ENCODE peak calls at places on chromosomes 11 and 22, in ten cellular contexts. One of them, this sample, is unnamed.

GRCh38 chr11:17014774-17015638 is 792 bp upstream of the PLEKHA7 start:
- DNase-seq in right lobe of liver: peak
- DNase-seq in H1: peak
- DNase-seq in A172: no peak
- DNase-seq in psoas muscle: no peak
- DNase-seq in stimulated activated CD8-positive, alpha-beta memory T cell treated with anti-CD3 and anti-CD28 coated beads, Interleukin-7, amount 100 ng/mL, for 24 hours: no peak
- DNase-seq in NCI-H1105: peak
- DNase-seq in DMS153: no peak
- DNase-seq in AG04450: no peak
- DNase-seq in C1 segment of cervical spinal cord: no peak
- DNase-seq in this sample: no peak

GRCh38 chr11:65278351-65278750 is 16.6 kb downstream of the POLA2 start:
- DNase-seq in stimulated activated CD8-positive, alpha-beta memory T cell treated with anti-CD3 and anti-CD28 coated beads, Interleukin-7, amount 100 ng/mL, for 24 hours: no peak
- DNase-seq in NCI-H1105: no peak
- DNase-seq in DMS153: no peak
- DNase-seq in C1 segment of cervical spinal cord: no peak
- DNase-seq in psoas muscle: no peak
- DNase-seq in A172: peak
- DNase-seq in right lobe of liver: no peak
- DNase-seq in AG04450: no peak
- DNase-seq in H1: no peak
- DNase-seq in this sample: no peak

GRCh38 chr11:36684840-36685800 is 87.1 kb upstream of the RAG2 start:
- DNase-seq in stimulated activated CD8-positive, alpha-beta memory T cell treated with anti-CD3 and anti-CD28 coated beads, Interleukin-7, amount 100 ng/mL, for 24 hours: no peak
- DNase-seq in AG04450: no peak
- DNase-seq in C1 segment of cervical spinal cord: no peak
- DNase-seq in psoas muscle: no peak
- DNase-seq in H1: no peak
- DNase-seq in DMS153: no peak
- DNase-seq in A172: no peak
- DNase-seq in NCI-H1105: no peak
- DNase-seq in right lobe of liver: no peak
- DNase-seq in this sample: no peak

GRCh38 chr11:68374531-68374930 is 62.1 kb downstream of the LRP5 start:
- DNase-seq in psoas muscle: no peak
- DNase-seq in DMS153: no peak
- DNase-seq in H1: no peak
- DNase-seq in right lobe of liver: no peak
- DNase-seq in AG04450: no peak
- DNase-seq in stimulated activated CD8-positive, alpha-beta memory T cell treated with anti-CD3 and anti-CD28 coated beads, Interleukin-7, amount 100 ng/mL, for 24 hours: no peak
- DNase-seq in NCI-H1105: no peak
- DNase-seq in C1 segment of cervical spinal cord: no peak
- DNase-seq in A172: no peak
- DNase-seq in this sample: no peak

GRCh38 chr22:38078046-38078840 is 5.7 kb downstream of the SLC16A8 start:
- DNase-seq in AG04450: no peak
- DNase-seq in A172: no peak
- DNase-seq in stimulated activated CD8-positive, alpha-beta memory T cell treated with anti-CD3 and anti-CD28 coated beads, Interleukin-7, amount 100 ng/mL, for 24 hours: no peak
- DNase-seq in C1 segment of cervical spinal cord: no peak
- DNase-seq in psoas muscle: no peak
- DNase-seq in H1: no peak
- DNase-seq in right lobe of liver: no peak
- DNase-seq in NCI-H1105: no peak
- DNase-seq in DMS153: no peak
- DNase-seq in this sample: no peak

GRCh38 chr22:43446881-43447280 is 35.1 kb downstream of the MPPED1 start:
- DNase-seq in A172: peak
- DNase-seq in C1 segment of cervical spinal cord: no peak
- DNase-seq in H1: no peak
- DNase-seq in stimulated activated CD8-positive, alpha-beta memory T cell treated with anti-CD3 and anti-CD28 coated beads, Interleukin-7, amount 100 ng/mL, for 24 hours: no peak
- DNase-seq in right lobe of liver: no peak
- DNase-seq in psoas muscle: no peak
- DNase-seq in AG04450: no peak
- DNase-seq in NCI-H1105: peak
- DNase-seq in DMS153: peak
- DNase-seq in this sample: no peak

GRCh38 chr11:85627332-85627997 is at the start of gene DLG2:
- DNase-seq in H1: no peak
- DNase-seq in NCI-H1105: peak
- DNase-seq in DMS153: no peak
- DNase-seq in AG04450: no peak
- DNase-seq in A172: peak
- DNase-seq in stimulated activated CD8-positive, alpha-beta memory T cell treated with anti-CD3 and anti-CD28 coated beads, Interleukin-7, amount 100 ng/mL, for 24 hours: no peak
- DNase-seq in psoas muscle: no peak
- DNase-seq in right lobe of liver: no peak
- DNase-seq in C1 segment of cervical spinal cord: peak
- DNase-seq in this sample: peak

GRCh38 chr22:37051629-37052385 is at the start of gene KCTD17:
- DNase-seq in H1: peak
- DNase-seq in A172: peak
- DNase-seq in DMS153: peak
- DNase-seq in C1 segment of cervical spinal cord: peak
- DNase-seq in stimulated activated CD8-positive, alpha-beta memory T cell treated with anti-CD3 and anti-CD28 coated beads, Interleukin-7, amount 100 ng/mL, for 24 hours: peak
- DNase-seq in psoas muscle: peak
- DNase-seq in NCI-H1105: peak
- DNase-seq in AG04450: no peak
- DNase-seq in right lobe of liver: no peak
- DNase-seq in this sample: peak

GRCh38 chr11:6657346-6657745 is 1.7 kb upstream of the DCHS1 start:
- DNase-seq in stimulated activated CD8-positive, alpha-beta memory T cell treated with anti-CD3 and anti-CD28 coated beads, Interleukin-7, amount 100 ng/mL, for 24 hours: no peak
- DNase-seq in DMS153: no peak
- DNase-seq in A172: no peak
- DNase-seq in AG04450: no peak
- DNase-seq in psoas muscle: no peak
- DNase-seq in NCI-H1105: no peak
- DNase-seq in H1: no peak
- DNase-seq in C1 segment of cervical spinal cord: no peak
- DNase-seq in right lobe of liver: no peak
- DNase-seq in this sample: no peak

GRCh38 chr11:58782066-58782465 is 50.3 kb upstream of the GLYAT start:
- DNase-seq in C1 segment of cervical spinal cord: no peak
- DNase-seq in psoas muscle: no peak
- DNase-seq in AG04450: no peak
- DNase-seq in DMS153: peak
- DNase-seq in stimulated activated CD8-positive, alpha-beta memory T cell treated with anti-CD3 and anti-CD28 coated beads, Interleukin-7, amount 100 ng/mL, for 24 hours: no peak
- DNase-seq in H1: no peak
- DNase-seq in right lobe of liver: no peak
- DNase-seq in A172: no peak
- DNase-seq in NCI-H1105: no peak
- DNase-seq in this sample: no peak

GRCh38 chr11:66665369-66665768 is 12.3 kb downstream of the RBM4B start:
- DNase-seq in NCI-H1105: no peak
- DNase-seq in C1 segment of cervical spinal cord: no peak
- DNase-seq in AG04450: no peak
- DNase-seq in right lobe of liver: no peak
- DNase-seq in H1: no peak
- DNase-seq in A172: no peak
- DNase-seq in stimulated activated CD8-positive, alpha-beta memory T cell treated with anti-CD3 and anti-CD28 coated beads, Interleukin-7, amount 100 ng/mL, for 24 hours: no peak
- DNase-seq in DMS153: no peak
- DNase-seq in psoas muscle: no peak
- DNase-seq in this sample: no peak

GRCh38 chr11:131688056-131688693 is 317.8 kb downstream of the NTM start:
- DNase-seq in NCI-H1105: peak
- DNase-seq in AG04450: no peak
- DNase-seq in right lobe of liver: no peak
- DNase-seq in stimulated activated CD8-positive, alpha-beta memory T cell treated with anti-CD3 and anti-CD28 coated beads, Interleukin-7, amount 100 ng/mL, for 24 hours: no peak
- DNase-seq in DMS153: peak
- DNase-seq in H1: peak
- DNase-seq in C1 segment of cervical spinal cord: no peak
- DNase-seq in psoas muscle: peak
- DNase-seq in A172: no peak
- DNase-seq in this sample: peak

GRCh38 chr11:128450882-128451647 is 136.3 kb downstream of the ETS1 start:
- DNase-seq in NCI-H1105: no peak
- DNase-seq in C1 segment of cervical spinal cord: no peak
- DNase-seq in AG04450: no peak
- DNase-seq in DMS153: no peak
- DNase-seq in H1: no peak
- DNase-seq in stimulated activated CD8-positive, alpha-beta memory T cell treated with anti-CD3 and anti-CD28 coated beads, Interleukin-7, amount 100 ng/mL, for 24 hours: no peak
- DNase-seq in A172: no peak
- DNase-seq in psoas muscle: no peak
- DNase-seq in right lobe of liver: no peak
- DNase-seq in this sample: peak

GRCh38 chr22:24410110-24410856 is 17.1 kb upstream of the ADORA2A start:
- DNase-seq in DMS153: no peak
- DNase-seq in psoas muscle: no peak
- DNase-seq in NCI-H1105: no peak
- DNase-seq in AG04450: no peak
- DNase-seq in stimulated activated CD8-positive, alpha-beta memory T cell treated with anti-CD3 and anti-CD28 coated beads, Interleukin-7, amount 100 ng/mL, for 24 hours: no peak
- DNase-seq in right lobe of liver: no peak
- DNase-seq in A172: peak
- DNase-seq in C1 segment of cervical spinal cord: no peak
- DNase-seq in H1: no peak
- DNase-seq in this sample: no peak

GRCh38 chr11:61671527-61671926 is 8.7 kb upstream of the DAGLA start:
- DNase-seq in A172: no peak
- DNase-seq in psoas muscle: no peak
- DNase-seq in AG04450: no peak
- DNase-seq in DMS153: no peak
- DNase-seq in NCI-H1105: no peak
- DNase-seq in C1 segment of cervical spinal cord: no peak
- DNase-seq in stimulated activated CD8-positive, alpha-beta memory T cell treated with anti-CD3 and anti-CD28 coated beads, Interleukin-7, amount 100 ng/mL, for 24 hours: no peak
- DNase-seq in right lobe of liver: no peak
- DNase-seq in H1: no peak
- DNase-seq in this sample: no peak

GRCh38 chr11:93020248-93021088 is 51.0 kb downstream of the MTNR1B start:
- DNase-seq in AG04450: peak
- DNase-seq in C1 segment of cervical spinal cord: no peak
- DNase-seq in right lobe of liver: no peak
- DNase-seq in NCI-H1105: peak
- DNase-seq in DMS153: no peak
- DNase-seq in H1: no peak
- DNase-seq in A172: peak
- DNase-seq in psoas muscle: no peak
- DNase-seq in stimulated activated CD8-positive, alpha-beta memory T cell treated with anti-CD3 and anti-CD28 coated beads, Interleukin-7, amount 100 ng/mL, for 24 hours: no peak
- DNase-seq in this sample: no peak

GRCh38 chr11:72525466-72525865 is 91.1 kb upstream of the CLPB start:
- DNase-seq in A172: no peak
- DNase-seq in stimulated activated CD8-positive, alpha-beta memory T cell treated with anti-CD3 and anti-CD28 coated beads, Interleukin-7, amount 100 ng/mL, for 24 hours: no peak
- DNase-seq in psoas muscle: no peak
- DNase-seq in AG04450: no peak
- DNase-seq in DMS153: no peak
- DNase-seq in right lobe of liver: no peak
- DNase-seq in C1 segment of cervical spinal cord: no peak
- DNase-seq in H1: no peak
- DNase-seq in NCI-H1105: no peak
- DNase-seq in this sample: no peak

GRCh38 chr11:121347805-121348204 is 55.2 kb downstream of the SC5D start:
- DNase-seq in AG04450: no peak
- DNase-seq in psoas muscle: no peak
- DNase-seq in stimulated activated CD8-positive, alpha-beta memory T cell treated with anti-CD3 and anti-CD28 coated beads, Interleukin-7, amount 100 ng/mL, for 24 hours: no peak
- DNase-seq in A172: no peak
- DNase-seq in C1 segment of cervical spinal cord: no peak
- DNase-seq in right lobe of liver: no peak
- DNase-seq in NCI-H1105: no peak
- DNase-seq in H1: no peak
- DNase-seq in DMS153: no peak
- DNase-seq in this sample: no peak

GRCh38 chr11:79328402-79328801 is 112.4 kb downstream of the TENM4 start:
- DNase-seq in AG04450: no peak
- DNase-seq in DMS153: no peak
- DNase-seq in NCI-H1105: no peak
- DNase-seq in A172: no peak
- DNase-seq in stimulated activated CD8-positive, alpha-beta memory T cell treated with anti-CD3 and anti-CD28 coated beads, Interleukin-7, amount 100 ng/mL, for 24 hours: no peak
- DNase-seq in H1: no peak
- DNase-seq in psoas muscle: no peak
- DNase-seq in right lobe of liver: no peak
- DNase-seq in C1 segment of cervical spinal cord: no peak
- DNase-seq in this sample: no peak

GRCh38 chr11:121533556-121534050 is 80.8 kb upstream of the SORL1-AS1 start:
- DNase-seq in DMS153: no peak
- DNase-seq in NCI-H1105: no peak
- DNase-seq in psoas muscle: no peak
- DNase-seq in H1: no peak
- DNase-seq in AG04450: no peak
- DNase-seq in C1 segment of cervical spinal cord: no peak
- DNase-seq in stimulated activated CD8-positive, alpha-beta memory T cell treated with anti-CD3 and anti-CD28 coated beads, Interleukin-7, amount 100 ng/mL, for 24 hours: no peak
- DNase-seq in right lobe of liver: no peak
- DNase-seq in A172: no peak
- DNase-seq in this sample: no peak

GRCh38 chr22:23156286-23156685 is 11.0 kb downstream of the RAB36 start:
- DNase-seq in NCI-H1105: no peak
- DNase-seq in right lobe of liver: no peak
- DNase-seq in psoas muscle: no peak
- DNase-seq in stimulated activated CD8-positive, alpha-beta memory T cell treated with anti-CD3 and anti-CD28 coated beads, Interleukin-7, amount 100 ng/mL, for 24 hours: no peak
- DNase-seq in C1 segment of cervical spinal cord: no peak
- DNase-seq in DMS153: no peak
- DNase-seq in A172: no peak
- DNase-seq in AG04450: no peak
- DNase-seq in H1: no peak
- DNase-seq in this sample: no peak

GRCh38 chr11:61888043-61888442 is 3.3 kb downstream of the FADS3 start:
- DNase-seq in psoas muscle: peak
- DNase-seq in DMS153: no peak
- DNase-seq in stimulated activated CD8-positive, alpha-beta memory T cell treated with anti-CD3 and anti-CD28 coated beads, Interleukin-7, amount 100 ng/mL, for 24 hours: no peak
- DNase-seq in C1 segment of cervical spinal cord: no peak
- DNase-seq in A172: peak
- DNase-seq in right lobe of liver: no peak
- DNase-seq in H1: no peak
- DNase-seq in NCI-H1105: no peak
- DNase-seq in AG04450: no peak
- DNase-seq in this sample: no peak

GRCh38 chr11:83292709-83293435 is 6.7 kb upstream of the CCDC90B start:
- DNase-seq in C1 segment of cervical spinal cord: no peak
- DNase-seq in A172: peak
- DNase-seq in NCI-H1105: peak
- DNase-seq in psoas muscle: no peak
- DNase-seq in H1: no peak
- DNase-seq in stimulated activated CD8-positive, alpha-beta memory T cell treated with anti-CD3 and anti-CD28 coated beads, Interleukin-7, amount 100 ng/mL, for 24 hours: no peak
- DNase-seq in right lobe of liver: no peak
- DNase-seq in DMS153: peak
- DNase-seq in AG04450: peak
- DNase-seq in this sample: no peak

GRCh38 chr11:14350215-14350614 is 8.8 kb downstream of the RRAS2 start:
- DNase-seq in AG04450: no peak
- DNase-seq in H1: no peak
- DNase-seq in C1 segment of cervical spinal cord: no peak
- DNase-seq in NCI-H1105: no peak
- DNase-seq in psoas muscle: no peak
- DNase-seq in DMS153: no peak
- DNase-seq in A172: no peak
- DNase-seq in right lobe of liver: no peak
- DNase-seq in stimulated activated CD8-positive, alpha-beta memory T cell treated with anti-CD3 and anti-CD28 coated beads, Interleukin-7, amount 100 ng/mL, for 24 hours: no peak
- DNase-seq in this sample: no peak

GRCh38 chr11:4375431-4376113 is 7.4 kb upstream of the OR52B4 start:
- DNase-seq in C1 segment of cervical spinal cord: no peak
- DNase-seq in A172: no peak
- DNase-seq in H1: no peak
- DNase-seq in right lobe of liver: no peak
- DNase-seq in psoas muscle: no peak
- DNase-seq in AG04450: no peak
- DNase-seq in DMS153: no peak
- DNase-seq in stimulated activated CD8-positive, alpha-beta memory T cell treated with anti-CD3 and anti-CD28 coated beads, Interleukin-7, amount 100 ng/mL, for 24 hours: no peak
- DNase-seq in NCI-H1105: no peak
- DNase-seq in this sample: no peak

GRCh38 chr11:86245369-86246292 is 1.1 kb downstream of the EED start:
- DNase-seq in A172: no peak
- DNase-seq in stimulated activated CD8-positive, alpha-beta memory T cell treated with anti-CD3 and anti-CD28 coated beads, Interleukin-7, amount 100 ng/mL, for 24 hours: no peak
- DNase-seq in AG04450: no peak
- DNase-seq in psoas muscle: no peak
- DNase-seq in right lobe of liver: peak
- DNase-seq in H1: no peak
- DNase-seq in NCI-H1105: no peak
- DNase-seq in C1 segment of cervical spinal cord: no peak
- DNase-seq in DMS153: no peak
- DNase-seq in this sample: no peak

GRCh38 chr11:125593113-125593761 is 585 bp downstream of the STT3A start:
- DNase-seq in A172: peak
- DNase-seq in stimulated activated CD8-positive, alpha-beta memory T cell treated with anti-CD3 and anti-CD28 coated beads, Interleukin-7, amount 100 ng/mL, for 24 hours: peak
- DNase-seq in C1 segment of cervical spinal cord: no peak
- DNase-seq in AG04450: no peak
- DNase-seq in right lobe of liver: no peak
- DNase-seq in NCI-H1105: no peak
- DNase-seq in psoas muscle: no peak
- DNase-seq in DMS153: no peak
- DNase-seq in H1: no peak
- DNase-seq in this sample: no peak

GRCh38 chr11:13215157-13215556 is 62.4 kb upstream of the BMAL1 start:
- DNase-seq in psoas muscle: no peak
- DNase-seq in stimulated activated CD8-positive, alpha-beta memory T cell treated with anti-CD3 and anti-CD28 coated beads, Interleukin-7, amount 100 ng/mL, for 24 hours: no peak
- DNase-seq in C1 segment of cervical spinal cord: no peak
- DNase-seq in NCI-H1105: no peak
- DNase-seq in right lobe of liver: no peak
- DNase-seq in H1: no peak
- DNase-seq in A172: peak
- DNase-seq in AG04450: peak
- DNase-seq in DMS153: no peak
- DNase-seq in this sample: no peak